ENCODE peak calls at places on chromosomes 12 and 14, in nine cellular contexts. One of them, this sample, is unnamed. For H3K36me3, the result is how much of the 10 kb centered on the place peaks cover.

GRCh38 chr12:87020071-87020470 is 763.9 kb upstream of the MGAT4C start:
- DNase-seq in Caco-2: no peak
- DNase-seq in kidney epithelial cell: no peak
- DNase-seq in OCI-LY7: no peak
- DNase-seq in fibroblast of lung: peak
- DNase-seq in cardiac muscle cell: peak
- DNase-seq in left ventricle myocardium inferior: no peak
- DNase-seq in CD4-positive, CD25-positive, alpha-beta regulatory T cell: no peak
- DNase-seq in neuronal stem cell: no peak
- DNase-seq in this sample: no peak

GRCh38 chr12:11718768-11719253 is 69.3 kb downstream of the ETV6 start:
- DNase-seq in Caco-2: no peak
- DNase-seq in kidney epithelial cell: peak
- DNase-seq in OCI-LY7: no peak
- DNase-seq in fibroblast of lung: peak
- DNase-seq in cardiac muscle cell: no peak
- DNase-seq in left ventricle myocardium inferior: no peak
- DNase-seq in CD4-positive, CD25-positive, alpha-beta regulatory T cell: no peak
- DNase-seq in neuronal stem cell: no peak
- DNase-seq in this sample: no peak

GRCh38 chr14:66944872-66945271 is 244.4 kb upstream of the GARIN2 start:
- DNase-seq in Caco-2: peak
- DNase-seq in kidney epithelial cell: no peak
- DNase-seq in OCI-LY7: peak
- DNase-seq in fibroblast of lung: peak
- DNase-seq in cardiac muscle cell: peak
- DNase-seq in left ventricle myocardium inferior: no peak
- DNase-seq in CD4-positive, CD25-positive, alpha-beta regulatory T cell: peak
- DNase-seq in neuronal stem cell: peak
- DNase-seq in this sample: peak

GRCh38 chr12:62210422-62210821 is 49.8 kb upstream of the USP15 start:
- DNase-seq in Caco-2: peak
- DNase-seq in kidney epithelial cell: no peak
- DNase-seq in OCI-LY7: peak
- DNase-seq in fibroblast of lung: peak
- DNase-seq in cardiac muscle cell: peak
- DNase-seq in left ventricle myocardium inferior: peak
- DNase-seq in CD4-positive, CD25-positive, alpha-beta regulatory T cell: peak
- DNase-seq in neuronal stem cell: peak
- DNase-seq in this sample: no peak

GRCh38 chr12:45336331-45336730 is 120.4 kb downstream of the ANO6 start:
- DNase-seq in Caco-2: no peak
- DNase-seq in kidney epithelial cell: peak
- DNase-seq in OCI-LY7: no peak
- DNase-seq in fibroblast of lung: peak
- DNase-seq in cardiac muscle cell: peak
- DNase-seq in left ventricle myocardium inferior: no peak
- DNase-seq in CD4-positive, CD25-positive, alpha-beta regulatory T cell: no peak
- DNase-seq in neuronal stem cell: no peak
- DNase-seq in this sample: no peak

GRCh38 chr12:68236421-68237059 is 10.9 kb upstream of the IL26 start:
- DNase-seq in Caco-2: no peak
- DNase-seq in kidney epithelial cell: no peak
- DNase-seq in OCI-LY7: peak
- DNase-seq in fibroblast of lung: no peak
- DNase-seq in cardiac muscle cell: no peak
- DNase-seq in left ventricle myocardium inferior: no peak
- DNase-seq in CD4-positive, CD25-positive, alpha-beta regulatory T cell: peak
- DNase-seq in neuronal stem cell: no peak
- DNase-seq in this sample: peak

GRCh38 chr14:34324363-34324795 is 137.7 kb downstream of the SPTSSA start:
- DNase-seq in Caco-2: peak
- DNase-seq in kidney epithelial cell: no peak
- DNase-seq in OCI-LY7: peak
- DNase-seq in fibroblast of lung: peak
- DNase-seq in cardiac muscle cell: peak
- DNase-seq in left ventricle myocardium inferior: no peak
- DNase-seq in CD4-positive, CD25-positive, alpha-beta regulatory T cell: peak
- DNase-seq in neuronal stem cell: peak
- DNase-seq in this sample: no peak

GRCh38 chr12:114003286-114003685 is 37.2 kb upstream of the RBM19 start:
- DNase-seq in Caco-2: no peak
- DNase-seq in kidney epithelial cell: no peak
- DNase-seq in OCI-LY7: no peak
- DNase-seq in fibroblast of lung: no peak
- DNase-seq in cardiac muscle cell: no peak
- DNase-seq in left ventricle myocardium inferior: no peak
- DNase-seq in CD4-positive, CD25-positive, alpha-beta regulatory T cell: no peak
- DNase-seq in neuronal stem cell: no peak
- DNase-seq in this sample: no peak

GRCh38 chr12:28294300-28294699 is 104.0 kb downstream of the CCDC91 start:
- DNase-seq in Caco-2: no peak
- DNase-seq in kidney epithelial cell: peak
- DNase-seq in OCI-LY7: peak
- DNase-seq in fibroblast of lung: no peak
- DNase-seq in cardiac muscle cell: no peak
- DNase-seq in left ventricle myocardium inferior: no peak
- DNase-seq in CD4-positive, CD25-positive, alpha-beta regulatory T cell: no peak
- DNase-seq in neuronal stem cell: no peak
- DNase-seq in this sample: no peak

GRCh38 chr12:75439930-75440329 is 40.6 kb upstream of the GLIPR1 start:
- DNase-seq in Caco-2: no peak
- DNase-seq in kidney epithelial cell: no peak
- DNase-seq in OCI-LY7: no peak
- DNase-seq in fibroblast of lung: no peak
- DNase-seq in cardiac muscle cell: no peak
- DNase-seq in left ventricle myocardium inferior: no peak
- DNase-seq in CD4-positive, CD25-positive, alpha-beta regulatory T cell: no peak
- DNase-seq in neuronal stem cell: no peak
- DNase-seq in this sample: no peak

GRCh38 chr12:15163001-15163400 is 58.2 kb downstream of the RERG start:
- DNase-seq in Caco-2: no peak
- DNase-seq in kidney epithelial cell: no peak
- DNase-seq in OCI-LY7: no peak
- DNase-seq in fibroblast of lung: peak
- DNase-seq in cardiac muscle cell: no peak
- DNase-seq in left ventricle myocardium inferior: no peak
- DNase-seq in CD4-positive, CD25-positive, alpha-beta regulatory T cell: no peak
- DNase-seq in neuronal stem cell: no peak
- DNase-seq in this sample: no peak

GRCh38 chr12:123801573-123802178 is 39.6 kb downstream of the DNAH10 start:
- DNase-seq in Caco-2: no peak
- DNase-seq in kidney epithelial cell: no peak
- DNase-seq in OCI-LY7: peak
- DNase-seq in fibroblast of lung: peak
- DNase-seq in cardiac muscle cell: peak
- DNase-seq in left ventricle myocardium inferior: no peak
- DNase-seq in CD4-positive, CD25-positive, alpha-beta regulatory T cell: no peak
- DNase-seq in neuronal stem cell: no peak
- DNase-seq in this sample: no peak

GRCh38 chr12:112096667-112097066 is 11.9 kb downstream of the NAA25 start:
- DNase-seq in Caco-2: no peak
- DNase-seq in kidney epithelial cell: peak
- DNase-seq in OCI-LY7: no peak
- DNase-seq in fibroblast of lung: peak
- DNase-seq in cardiac muscle cell: peak
- DNase-seq in left ventricle myocardium inferior: no peak
- DNase-seq in CD4-positive, CD25-positive, alpha-beta regulatory T cell: no peak
- DNase-seq in neuronal stem cell: no peak
- DNase-seq in this sample: no peak

GRCh38 chr14:81594012-81594411 is 60.4 kb upstream of the SEL1L start:
- DNase-seq in Caco-2: no peak
- DNase-seq in kidney epithelial cell: no peak
- DNase-seq in OCI-LY7: no peak
- DNase-seq in fibroblast of lung: no peak
- DNase-seq in cardiac muscle cell: peak
- DNase-seq in left ventricle myocardium inferior: peak
- DNase-seq in CD4-positive, CD25-positive, alpha-beta regulatory T cell: no peak
- DNase-seq in neuronal stem cell: peak
- DNase-seq in this sample: no peak

GRCh38 chr12:15846887-15847286 is 35.3 kb upstream of the STRAP start:
- DNase-seq in Caco-2: no peak
- DNase-seq in kidney epithelial cell: no peak
- DNase-seq in OCI-LY7: no peak
- DNase-seq in fibroblast of lung: peak
- DNase-seq in cardiac muscle cell: peak
- DNase-seq in left ventricle myocardium inferior: no peak
- DNase-seq in CD4-positive, CD25-positive, alpha-beta regulatory T cell: no peak
- DNase-seq in neuronal stem cell: no peak
- DNase-seq in this sample: no peak

GRCh38 chr12:93378373-93379310 is 917 bp downstream of the NUDT4 start:
- DNase-seq in Caco-2: peak
- DNase-seq in kidney epithelial cell: no peak
- DNase-seq in OCI-LY7: peak
- DNase-seq in fibroblast of lung: peak
- DNase-seq in cardiac muscle cell: peak
- DNase-seq in left ventricle myocardium inferior: peak
- DNase-seq in CD4-positive, CD25-positive, alpha-beta regulatory T cell: peak
- DNase-seq in neuronal stem cell: peak
- DNase-seq in this sample: peak

GRCh38 chr14:99838555-99839193 is 45.5 kb downstream of the EML1 start:
- DNase-seq in Caco-2: peak
- DNase-seq in kidney epithelial cell: no peak
- DNase-seq in OCI-LY7: no peak
- DNase-seq in fibroblast of lung: peak
- DNase-seq in cardiac muscle cell: peak
- DNase-seq in left ventricle myocardium inferior: no peak
- DNase-seq in CD4-positive, CD25-positive, alpha-beta regulatory T cell: no peak
- DNase-seq in neuronal stem cell: peak
- DNase-seq in this sample: no peak

GRCh38 chr12:93139028-93139665 is 210.1 kb upstream of the EEA1 start:
- DNase-seq in Caco-2: no peak
- DNase-seq in kidney epithelial cell: peak
- DNase-seq in OCI-LY7: no peak
- DNase-seq in fibroblast of lung: no peak
- DNase-seq in cardiac muscle cell: no peak
- DNase-seq in left ventricle myocardium inferior: no peak
- DNase-seq in CD4-positive, CD25-positive, alpha-beta regulatory T cell: no peak
- DNase-seq in neuronal stem cell: no peak
- DNase-seq in this sample: peak

GRCh38 chr14:74486164-74486563 is 6.9 kb downstream of the NPC2 start:
- DNase-seq in Caco-2: no peak
- DNase-seq in kidney epithelial cell: no peak
- DNase-seq in OCI-LY7: no peak
- DNase-seq in fibroblast of lung: no peak
- DNase-seq in cardiac muscle cell: no peak
- DNase-seq in left ventricle myocardium inferior: no peak
- DNase-seq in CD4-positive, CD25-positive, alpha-beta regulatory T cell: no peak
- DNase-seq in neuronal stem cell: no peak
- DNase-seq in this sample: no peak

GRCh38 chr12:123714302-123714627 is 2.1 kb downstream of the ATP6V0A2 start:
- DNase-seq in Caco-2: no peak
- DNase-seq in kidney epithelial cell: no peak
- DNase-seq in OCI-LY7: no peak
- DNase-seq in fibroblast of lung: no peak
- DNase-seq in cardiac muscle cell: no peak
- DNase-seq in left ventricle myocardium inferior: no peak
- DNase-seq in CD4-positive, CD25-positive, alpha-beta regulatory T cell: no peak
- DNase-seq in neuronal stem cell: no peak
- DNase-seq in this sample: no peak

GRCh38 chr12:6943387-6943718 is 263 bp upstream of the RNU7-1 start:
- DNase-seq in Caco-2: peak
- DNase-seq in kidney epithelial cell: peak
- DNase-seq in OCI-LY7: peak
- DNase-seq in fibroblast of lung: peak
- DNase-seq in cardiac muscle cell: peak
- DNase-seq in left ventricle myocardium inferior: peak
- DNase-seq in CD4-positive, CD25-positive, alpha-beta regulatory T cell: peak
- DNase-seq in neuronal stem cell: peak
- DNase-seq in this sample: no peak

GRCh38 chr14:94455928-94456327 is 3.3 kb upstream of the SERPINA11 start:
- DNase-seq in Caco-2: no peak
- DNase-seq in kidney epithelial cell: no peak
- DNase-seq in OCI-LY7: no peak
- DNase-seq in fibroblast of lung: no peak
- DNase-seq in cardiac muscle cell: no peak
- DNase-seq in left ventricle myocardium inferior: no peak
- DNase-seq in CD4-positive, CD25-positive, alpha-beta regulatory T cell: no peak
- DNase-seq in neuronal stem cell: no peak
- DNase-seq in this sample: no peak
- H3K36me3 ChIP-seq in Caco-2: under half
- H3K36me3 ChIP-seq in kidney epithelial cell: under half
- H3K36me3 ChIP-seq in OCI-LY7: under half
- H3K36me3 ChIP-seq in fibroblast of lung: under half
- H3K36me3 ChIP-seq in cardiac muscle cell: under half
- H3K36me3 ChIP-seq in left ventricle myocardium inferior: under half
- H3K36me3 ChIP-seq in CD4-positive, CD25-positive, alpha-beta regulatory T cell: under half
- H3K36me3 ChIP-seq in neuronal stem cell: under half
- H3K36me3 ChIP-seq in this sample: under half

DNA sequence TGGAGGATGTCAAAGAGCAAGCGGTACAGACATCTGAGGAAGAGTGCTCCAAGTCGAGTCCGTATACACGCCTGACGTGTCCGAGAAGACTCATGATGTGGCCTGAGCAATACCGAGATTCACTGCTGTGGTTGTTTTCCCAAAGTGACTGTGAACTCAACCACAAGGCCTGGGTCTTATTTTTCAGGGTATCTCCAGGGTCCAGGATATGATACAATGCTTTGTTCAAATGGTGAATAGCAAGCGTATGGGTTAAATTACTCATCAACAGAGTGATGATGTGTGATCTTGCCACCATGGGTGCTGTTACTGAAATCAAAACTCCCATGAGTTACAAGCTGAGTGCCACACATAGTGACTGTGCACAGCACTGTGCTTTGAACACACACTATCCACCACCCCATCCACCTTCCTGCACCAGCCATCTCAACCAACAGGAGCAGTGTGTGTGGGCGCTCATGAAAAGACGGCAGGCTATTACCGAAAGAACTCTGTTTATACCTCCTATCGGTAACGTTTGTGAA is 109.6 kb downstream of the BCAT1 start:
- DNase-seq in Caco-2: no peak
- DNase-seq in kidney epithelial cell: no peak
- DNase-seq in OCI-LY7: no peak
- DNase-seq in fibroblast of lung: peak
- DNase-seq in cardiac muscle cell: peak
- DNase-seq in left ventricle myocardium inferior: no peak
- DNase-seq in CD4-positive, CD25-positive, alpha-beta regulatory T cell: no peak
- DNase-seq in neuronal stem cell: no peak
- DNase-seq in this sample: peak
- H3K36me3 ChIP-seq in Caco-2: under half
- H3K36me3 ChIP-seq in kidney epithelial cell: under half
- H3K36me3 ChIP-seq in OCI-LY7: half or more
- H3K36me3 ChIP-seq in fibroblast of lung: under half
- H3K36me3 ChIP-seq in cardiac muscle cell: under half
- H3K36me3 ChIP-seq in left ventricle myocardium inferior: under half
- H3K36me3 ChIP-seq in CD4-positive, CD25-positive, alpha-beta regulatory T cell: under half
- H3K36me3 ChIP-seq in neuronal stem cell: half or more
- H3K36me3 ChIP-seq in this sample: under half

GRCh38 chr12:3000548-3001275 is 41.5 kb downstream of the TEAD4 start:
- DNase-seq in Caco-2: peak
- DNase-seq in kidney epithelial cell: no peak
- DNase-seq in OCI-LY7: no peak
- DNase-seq in fibroblast of lung: no peak
- DNase-seq in cardiac muscle cell: no peak
- DNase-seq in left ventricle myocardium inferior: no peak
- DNase-seq in CD4-positive, CD25-positive, alpha-beta regulatory T cell: no peak
- DNase-seq in neuronal stem cell: no peak
- DNase-seq in this sample: no peak
- H3K36me3 ChIP-seq in Caco-2: under half
- H3K36me3 ChIP-seq in kidney epithelial cell: under half
- H3K36me3 ChIP-seq in OCI-LY7: under half
- H3K36me3 ChIP-seq in fibroblast of lung: under half
- H3K36me3 ChIP-seq in cardiac muscle cell: under half
- H3K36me3 ChIP-seq in left ventricle myocardium inferior: under half
- H3K36me3 ChIP-seq in CD4-positive, CD25-positive, alpha-beta regulatory T cell: under half
- H3K36me3 ChIP-seq in neuronal stem cell: half or more
- H3K36me3 ChIP-seq in this sample: under half

GRCh38 chr14:39087493-39087892 is 15.5 kb downstream of the SEC23A start:
- DNase-seq in Caco-2: no peak
- DNase-seq in kidney epithelial cell: no peak
- DNase-seq in OCI-LY7: no peak
- DNase-seq in fibroblast of lung: no peak
- DNase-seq in cardiac muscle cell: no peak
- DNase-seq in left ventricle myocardium inferior: no peak
- DNase-seq in CD4-positive, CD25-positive, alpha-beta regulatory T cell: no peak
- DNase-seq in neuronal stem cell: no peak
- DNase-seq in this sample: no peak
- H3K36me3 ChIP-seq in Caco-2: under half
- H3K36me3 ChIP-seq in kidney epithelial cell: under half
- H3K36me3 ChIP-seq in OCI-LY7: half or more
- H3K36me3 ChIP-seq in fibroblast of lung: under half
- H3K36me3 ChIP-seq in cardiac muscle cell: half or more
- H3K36me3 ChIP-seq in left ventricle myocardium inferior: half or more
- H3K36me3 ChIP-seq in CD4-positive, CD25-positive, alpha-beta regulatory T cell: half or more
- H3K36me3 ChIP-seq in neuronal stem cell: half or more
- H3K36me3 ChIP-seq in this sample: under half